ENCODE peak calls at places on chromosomes 5 and 9, in four cellular contexts. R is H1, X is HepG2, W is K562. P is an unnamed sample.

GRCh38 chr9:120396418-120396817 is 183.5 kb downstream of the CDK5RAP2 start:
- DNase-seq in R (no peak), X (no peak), W (no peak), P (no peak)

GRCh38 chr5:160742446-160742845 is 109.6 kb downstream of the ATP10B start:
- DNase-seq in R (no peak), X (no peak), W (no peak), P (no peak)

GRCh38 chr9:134243778-134244467 is 79.6 kb upstream of the RNU6ATAC start:
- DNase-seq in R (no peak), X (no peak), W (no peak), P (no peak)

GRCh38 chr9:130837002-130837511 is 2.0 kb downstream of the ABL1 start:
- DNase-seq in R (no peak), X (peak; percentile 69), W (no peak), P (no peak)

GRCh38 chr9:79446540-79447307 is 125.0 kb upstream of the TLE4 start:
- DNase-seq in R (no peak), X (no peak), W (no peak), P (no peak)

GRCh38 chr5:93590511-93590910 is 7.5 kb downstream of the NR2F1 start:
- DNase-seq in R (no peak), X (no peak), W (no peak), P (no peak)

GRCh38 chr9:111013250-111013649 is 25.0 kb downstream of the LPAR1 start:
- DNase-seq in R (no peak), X (no peak), W (no peak), P (no peak)

GRCh38 chr5:180099733-180100611 is 28.4 kb upstream of the RNF130 start:
- DNase-seq in R (no peak), X (no peak), W (no peak), P (no peak)

GRCh38 chr5:157568717-157569116 is 6.9 kb downstream of the ADAM19 start:
- DNase-seq in R (no peak), X (no peak), W (no peak), P (no peak)

GRCh38 chr9:37784291-37784639 is 599 bp downstream of the EXOSC3 start:
- DNase-seq in R (no peak), X (no peak), W (peak; percentile 28), P (no peak)

GRCh38 chr9:5949103-5949699 is 58.5 kb downstream of the MLANA start:
- DNase-seq in R (no peak), X (no peak), W (no peak), P (no peak)

GRCh38 chr5:76691470-76692273 is 24.3 kb upstream of the F2R start:
- DNase-seq in R (no peak), X (no peak), W (no peak), P (no peak)

GRCh38 chr5:139639619-139640431 is 8.3 kb upstream of the CXXC5 start:
- DNase-seq in R (peak; percentile 48), X (no peak), W (no peak), P (no peak)

GRCh38 chr5:175922192-175922885 is 45.8 kb downstream of the THOC3 start:
- DNase-seq in R (no peak), X (peak; percentile 41), W (no peak), P (no peak)

GRCh38 chr5:1718669-1719068 is 81.0 kb downstream of the MRPL36 start:
- DNase-seq in R (no peak), X (no peak), W (peak; percentile 41), P (no peak)

GRCh38 chr5:3004361-3005080 is 253.0 kb upstream of the IRX2 start:
- DNase-seq in R (peak; percentile 17), X (no peak), W (no peak), P (no peak)

GRCh38 chr5:160382361-160382760 is 11.9 kb upstream of the C1QTNF2 start:
- DNase-seq in R (no peak), X (no peak), W (no peak), P (no peak)

GRCh38 chr5:76325876-76326491 is 77.1 kb upstream of the IQGAP2 start:
- DNase-seq in R (no peak), X (no peak), W (no peak), P (no peak)

GRCh38 chr9:95204310-95204709 is 113.2 kb downstream of the FANCC start:
- DNase-seq in R (no peak), X (no peak), W (no peak), P (no peak)

GRCh38 chr9:14131353-14132088 is 182.4 kb downstream of the NFIB start:
- DNase-seq in R (no peak), X (no peak), W (no peak), P (no peak)

GRCh38 chr9:93501406-93501805 is 48.0 kb upstream of the FAM120AOS start:
- DNase-seq in R (no peak), X (no peak), W (no peak), P (no peak)

GRCh38 chr5:132136906-132137305 is 63.3 kb downstream of the CSF2 start:
- DNase-seq in R (no peak), X (no peak), W (no peak), P (no peak)

GRCh38 chr9:78239506-78239905 is 3.6 kb downstream of the CEP78 start:
- DNase-seq in R (no peak), X (peak; percentile 62), W (peak; percentile 3), P (peak; percentile 23)

GRCh38 chr5:16617272-16617973 is 626 bp upstream of the RETREG1 start:
- DNase-seq in R (no peak), X (no peak), W (no peak), P (no peak)

GRCh38 chr5:133427121-133427777 is 185.1 kb downstream of the FSTL4 start:
- DNase-seq in R (no peak), X (no peak), W (peak; percentile 2), P (no peak)

GRCh38 chr5:34833991-34834793 is 4.8 kb upstream of the TTC23L start:
- DNase-seq in R (no peak), X (no peak), W (no peak), P (no peak)

GRCh38 chr9:90046317-90046861 is 441.6 kb downstream of the GADD45G start:
- DNase-seq in R (peak; percentile 10), X (no peak), W (no peak), P (no peak)

GRCh38 chr5:103703617-103704016 is 141.0 kb upstream of the NUDT12 start:
- DNase-seq in R (no peak), X (no peak), W (no peak), P (no peak)

GRCh38 chr9:132409828-132410528 is at the start of gene CFAP77:
- DNase-seq in R (peak; percentile 79), X (peak; percentile 10), W (peak; percentile 18), P (peak; percentile 71)

GRCh38 chr5:56320686-56321085 is 87.6 kb upstream of the ANKRD55 start:
- DNase-seq in R (no peak), X (no peak), W (no peak), P (no peak)

GRCh38 chr9:35836595-35836994 is 7.6 kb downstream of the TMEM8B start:
- DNase-seq in R (no peak), X (no peak), W (no peak), P (no peak)

GRCh38 chr9:126326228-126327015 is at the start of gene MVB12B:
- DNase-seq in R (no peak), X (no peak), W (peak; percentile 12), P (peak; percentile 49)

GRCh38 chr5:124349931-124350330 is 396.5 kb downstream of the ZNF608 start:
- DNase-seq in R (no peak), X (no peak), W (no peak), P (no peak)

GRCh38 chr5:103883143-103883542 is 320.6 kb upstream of the NUDT12 start:
- DNase-seq in R (no peak), X (no peak), W (no peak), P (no peak)

GRCh38 chr5:169647566-169647965 is 10.5 kb downstream of the DOCK2 start:
- DNase-seq in R (no peak), X (no peak), W (no peak), P (no peak)

GRCh38 chr5:170896779-170897178 is 35.0 kb downstream of the RANBP17 start:
- DNase-seq in R (peak; percentile 88), X (no peak), W (no peak), P (peak; percentile 85)

GRCh38 chr9:8539681-8540197 is 740.2 kb upstream of the DMAC1 start:
- DNase-seq in R (no peak), X (no peak), W (no peak), P (no peak)

GRCh38 chr9:95778957-95779356 is 96.5 kb upstream of the ERCC6L2 start:
- DNase-seq in R (peak; percentile 35), X (no peak), W (no peak), P (no peak)

GRCh38 chr5:142063878-142064331 is 44.7 kb upstream of the NDFIP1 start:
- DNase-seq in R (peak; percentile 72), X (peak; percentile 44), W (no peak), P (peak; percentile 44)

GRCh38 chr5:142056831-142057696 is 44.2 kb upstream of the GNPDA1 start:
- DNase-seq in R (no peak), X (no peak), W (no peak), P (no peak)

GRCh38 chr5:142057697-142058056 is 44.9 kb upstream of the GNPDA1 start:
- DNase-seq in R (no peak), X (no peak), W (no peak), P (no peak)

GRCh38 chr5:142063376-142063775 is 45.2 kb upstream of the NDFIP1 start:
- DNase-seq in R (no peak), X (no peak), W (no peak), P (no peak)

GRCh38 chr5:142059304-142059940 is 46.6 kb upstream of the GNPDA1 start:
- DNase-seq in R (no peak), X (peak; percentile 20), W (peak; percentile 35), P (peak; percentile 17)
- TF ChIP-seq JUN in R (no peak), X (no peak), W (no peak), P (no peak)

GRCh38 chr9:115000217-115000639 is 69.8 kb upstream of the TNFSF8 start:
- DNase-seq in R (no peak), X (no peak), W (no peak), P (no peak)
- TF ChIP-seq CREB1 in R (no peak), X (no peak), W (no peak), P (no peak)

DNA sequence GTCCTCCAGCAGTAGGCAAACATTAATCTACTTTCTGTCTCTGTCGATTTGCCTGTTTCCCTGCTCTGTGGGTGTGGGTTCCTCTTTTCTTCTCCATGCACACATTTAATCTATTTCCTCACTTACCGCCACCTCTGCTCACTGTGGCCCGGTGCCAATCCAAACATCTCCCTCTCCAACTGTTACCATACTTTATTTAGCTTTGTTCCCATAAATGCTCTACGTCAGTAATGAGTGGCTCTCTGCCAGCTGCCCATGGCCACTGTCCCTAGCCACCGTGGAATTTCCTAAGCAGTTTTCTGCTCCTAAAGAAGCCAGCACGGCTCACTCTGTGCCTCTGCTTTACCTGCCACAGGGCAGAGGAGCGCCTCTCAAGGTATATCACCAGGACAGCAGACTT is 19.5 kb upstream of the GOLPH3 start:
- DNase-seq in R (no peak), X (peak; percentile 86), W (no peak), P (no peak)
- TF ChIP-seq JUN in R (no peak), X (no peak), W (no peak), P (no peak)

DNA sequence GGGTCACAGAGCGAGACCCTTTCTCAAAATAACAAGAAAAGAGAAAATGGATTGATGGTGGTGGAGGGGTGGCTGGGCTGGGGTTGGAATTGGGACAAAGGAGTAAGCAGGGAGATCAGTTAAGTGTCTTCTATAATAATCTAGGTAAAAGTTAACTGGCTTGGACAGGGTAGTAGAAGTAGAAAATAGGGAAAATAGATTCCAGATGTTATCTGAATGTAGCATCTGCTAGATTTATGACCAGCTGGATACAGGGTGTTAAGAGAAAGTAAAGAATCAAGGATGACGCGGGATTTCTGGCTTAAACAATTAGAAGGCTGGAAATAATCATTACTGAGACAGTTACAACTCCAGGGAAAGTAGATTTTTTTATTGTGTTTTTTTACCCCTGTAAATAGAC is 13.0 kb downstream of the PPP6C start:
- DNase-seq in R (no peak), X (no peak), W (peak; percentile 23), P (no peak)
- TF ChIP-seq CREB1 in R (no peak), X (no peak), W (no peak), P (no peak)